ENCODE peak calls at places on chromosomes 13 and 19, in five cellular contexts. One of them, this sample, is unnamed.

GRCh38 chr19:18385675-18386542 is at the start of gene GDF15:
- DNase-seq in bronchial epithelial cell: peak; percentile 41
- DNase-seq in CD8-positive, alpha-beta T cell: no peak
- DNase-seq in NB4: peak; percentile 54
- DNase-seq in neural crest cell: peak; percentile 47
- DNase-seq in this sample: peak; percentile 37

GRCh38 chr19:10389863-10390262 is 9.5 kb upstream of the TYK2 start:
- DNase-seq in bronchial epithelial cell: no peak
- DNase-seq in CD8-positive, alpha-beta T cell: no peak
- DNase-seq in NB4: peak; percentile 76
- DNase-seq in neural crest cell: no peak
- DNase-seq in this sample: no peak

GRCh38 chr19:38004100-38004504 is 97.1 kb downstream of the SIPA1L3 start:
- DNase-seq in bronchial epithelial cell: no peak
- DNase-seq in CD8-positive, alpha-beta T cell: no peak
- DNase-seq in NB4: no peak
- DNase-seq in neural crest cell: no peak
- DNase-seq in this sample: no peak

GRCh38 chr13:82294226-82294625 is 1588.0 kb downstream of the SLITRK1 start:
- DNase-seq in bronchial epithelial cell: no peak
- DNase-seq in CD8-positive, alpha-beta T cell: no peak
- DNase-seq in NB4: no peak
- DNase-seq in neural crest cell: no peak
- DNase-seq in this sample: no peak

GRCh38 chr19:39407394-39407643 is 672 bp downstream of the ZFP36 start:
- DNase-seq in bronchial epithelial cell: no peak
- DNase-seq in CD8-positive, alpha-beta T cell: no peak
- DNase-seq in NB4: no peak
- DNase-seq in neural crest cell: no peak
- DNase-seq in this sample: no peak

GRCh38 chr19:14167594-14168138 is 31.3 kb upstream of the ASF1B start:
- DNase-seq in bronchial epithelial cell: no peak
- DNase-seq in CD8-positive, alpha-beta T cell: peak; percentile 29
- DNase-seq in NB4: peak; percentile 77
- DNase-seq in neural crest cell: no peak
- DNase-seq in this sample: no peak

GRCh38 chr19:10431254-10431942 is 11.1 kb downstream of the PDE4A start:
- DNase-seq in bronchial epithelial cell: no peak
- DNase-seq in CD8-positive, alpha-beta T cell: no peak
- DNase-seq in NB4: peak; percentile 80
- DNase-seq in neural crest cell: no peak
- DNase-seq in this sample: no peak

GRCh38 chr13:71814806-71815205 is 52.2 kb downstream of the DACH1 start:
- DNase-seq in bronchial epithelial cell: no peak
- DNase-seq in CD8-positive, alpha-beta T cell: no peak
- DNase-seq in NB4: no peak
- DNase-seq in neural crest cell: no peak
- DNase-seq in this sample: no peak

GRCh38 chr19:44810555-44811447 is 1.9 kb downstream of the BCAM start:
- DNase-seq in bronchial epithelial cell: peak; percentile 23
- DNase-seq in CD8-positive, alpha-beta T cell: no peak
- DNase-seq in NB4: no peak
- DNase-seq in neural crest cell: no peak
- DNase-seq in this sample: no peak

GRCh38 chr13:90105881-90106496 is 1241.5 kb upstream of the MIR17HG start:
- DNase-seq in bronchial epithelial cell: peak; percentile 4
- DNase-seq in CD8-positive, alpha-beta T cell: no peak
- DNase-seq in NB4: no peak
- DNase-seq in neural crest cell: no peak
- DNase-seq in this sample: no peak

GRCh38 chr13:23372264-23372905 is 61.1 kb downstream of the SACS start:
- DNase-seq in bronchial epithelial cell: no peak
- DNase-seq in CD8-positive, alpha-beta T cell: no peak
- DNase-seq in NB4: peak; percentile 33
- DNase-seq in neural crest cell: no peak
- DNase-seq in this sample: no peak

GRCh38 chr19:49566302-49566701 is 14.1 kb downstream of the NOSIP start:
- DNase-seq in bronchial epithelial cell: no peak
- DNase-seq in CD8-positive, alpha-beta T cell: no peak
- DNase-seq in NB4: no peak
- DNase-seq in neural crest cell: no peak
- DNase-seq in this sample: no peak

GRCh38 chr13:32212420-32212819 is 102.7 kb downstream of the ZAR1L start:
- DNase-seq in bronchial epithelial cell: no peak
- DNase-seq in CD8-positive, alpha-beta T cell: no peak
- DNase-seq in NB4: no peak
- DNase-seq in neural crest cell: no peak
- DNase-seq in this sample: no peak

GRCh38 chr19:54458648-54459281 is 4.8 kb downstream of the LENG9 start:
- DNase-seq in bronchial epithelial cell: no peak
- DNase-seq in CD8-positive, alpha-beta T cell: no peak
- DNase-seq in NB4: no peak
- DNase-seq in neural crest cell: no peak
- DNase-seq in this sample: no peak

GRCh38 chr19:39623946-39624345 is 21.6 kb downstream of the LGALS13 start:
- DNase-seq in bronchial epithelial cell: no peak
- DNase-seq in CD8-positive, alpha-beta T cell: no peak
- DNase-seq in NB4: no peak
- DNase-seq in neural crest cell: no peak
- DNase-seq in this sample: no peak

GRCh38 chr13:45468676-45469075 is 3.9 kb downstream of the COG3 start:
- DNase-seq in bronchial epithelial cell: peak; percentile 60
- DNase-seq in CD8-positive, alpha-beta T cell: no peak
- DNase-seq in NB4: no peak
- DNase-seq in neural crest cell: no peak
- DNase-seq in this sample: no peak

GRCh38 chr13:44719857-44720671 is 143.9 kb upstream of the TSC22D1 start:
- DNase-seq in bronchial epithelial cell: no peak
- DNase-seq in CD8-positive, alpha-beta T cell: no peak
- DNase-seq in NB4: no peak
- DNase-seq in neural crest cell: no peak
- DNase-seq in this sample: no peak

GRCh38 chr19:19385900-19386339 is 19.6 kb upstream of the GATAD2A start:
- DNase-seq in bronchial epithelial cell: no peak
- DNase-seq in CD8-positive, alpha-beta T cell: peak; percentile 37
- DNase-seq in NB4: peak; percentile 83
- DNase-seq in neural crest cell: no peak
- DNase-seq in this sample: peak; percentile 70

GRCh38 chr19:1956868-1957492 is 16.0 kb downstream of the CSNK1G2 start:
- DNase-seq in bronchial epithelial cell: no peak
- DNase-seq in CD8-positive, alpha-beta T cell: no peak
- DNase-seq in NB4: no peak
- DNase-seq in neural crest cell: no peak
- DNase-seq in this sample: no peak

GRCh38 chr13:93847162-93847561 is 620.6 kb downstream of the GPC6 start:
- DNase-seq in bronchial epithelial cell: peak; percentile 72
- DNase-seq in CD8-positive, alpha-beta T cell: no peak
- DNase-seq in NB4: peak; percentile 20
- DNase-seq in neural crest cell: no peak
- DNase-seq in this sample: no peak

GRCh38 chr13:29284726-29285125 is 310.8 kb downstream of the SLC7A1 start:
- DNase-seq in bronchial epithelial cell: no peak
- DNase-seq in CD8-positive, alpha-beta T cell: no peak
- DNase-seq in NB4: no peak
- DNase-seq in neural crest cell: no peak
- DNase-seq in this sample: no peak

GRCh38 chr19:18000981-18001836 is 6.8 kb upstream of the ARRDC2 start:
- DNase-seq in bronchial epithelial cell: peak; percentile 66
- DNase-seq in CD8-positive, alpha-beta T cell: peak; percentile 92
- DNase-seq in NB4: peak; percentile 93
- DNase-seq in neural crest cell: no peak
- DNase-seq in this sample: peak; percentile 56

GRCh38 chr19:33273881-33274662 is 28.3 kb downstream of the CEBPA start:
- DNase-seq in bronchial epithelial cell: peak; percentile 79
- DNase-seq in CD8-positive, alpha-beta T cell: no peak
- DNase-seq in NB4: peak; percentile 85
- DNase-seq in neural crest cell: no peak
- DNase-seq in this sample: peak; percentile 31

GRCh38 chr13:86825410-86825809 is 845.8 kb upstream of the SLITRK5 start:
- DNase-seq in bronchial epithelial cell: no peak
- DNase-seq in CD8-positive, alpha-beta T cell: no peak
- DNase-seq in NB4: no peak
- DNase-seq in neural crest cell: no peak
- DNase-seq in this sample: no peak

GRCh38 chr19:57934820-57935665 is at the start of gene ZNF418:
- DNase-seq in bronchial epithelial cell: peak; percentile 86
- DNase-seq in CD8-positive, alpha-beta T cell: peak; percentile 11
- DNase-seq in NB4: no peak
- DNase-seq in neural crest cell: peak; percentile 53
- DNase-seq in this sample: peak; percentile 65

DNA sequence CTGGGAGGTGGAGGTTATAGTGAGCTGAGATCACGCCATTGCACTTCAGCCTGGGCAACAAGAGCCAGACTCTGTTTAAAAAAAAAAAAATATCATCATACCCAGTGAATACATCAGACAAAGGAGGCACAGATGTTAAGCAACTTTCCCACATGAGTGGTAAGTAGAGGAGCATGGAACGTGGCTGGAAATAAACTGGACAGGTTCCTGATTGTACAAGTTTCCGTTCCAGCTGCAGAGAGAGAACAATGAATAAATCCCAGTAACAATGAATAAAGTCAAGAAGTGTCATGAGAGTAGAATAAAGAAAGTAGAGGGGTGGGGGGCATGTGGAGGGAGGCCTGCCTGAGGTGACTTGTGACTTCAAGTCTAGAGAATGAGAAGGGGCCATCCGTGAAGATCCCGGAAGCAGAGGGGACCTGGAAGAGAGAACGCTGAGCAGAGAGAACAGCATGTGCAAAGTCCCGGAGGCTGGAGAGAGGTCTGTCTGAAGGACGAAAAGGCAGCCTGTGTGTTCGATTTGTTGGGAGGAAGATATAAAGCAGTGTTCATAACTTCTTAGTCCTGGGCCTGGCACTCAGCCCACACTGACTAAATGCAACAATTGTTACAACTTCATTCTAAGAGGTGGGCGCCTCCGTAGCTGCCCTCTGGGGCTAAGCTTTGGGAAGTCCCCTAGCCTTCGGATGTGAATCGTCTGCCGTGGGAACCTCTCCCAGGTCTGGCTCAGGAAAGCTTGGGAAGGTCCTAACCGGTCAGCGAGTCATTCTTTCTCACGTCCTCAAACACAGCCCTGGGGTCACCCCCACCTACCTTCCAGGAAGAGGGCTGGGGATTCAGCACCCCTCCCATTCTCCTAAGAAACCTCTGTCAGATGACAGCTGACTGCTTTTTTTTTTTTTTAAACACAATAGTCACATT is 15.3 kb upstream of the ARHGEF18 start:
- DNase-seq in bronchial epithelial cell: peak; percentile 35
- DNase-seq in CD8-positive, alpha-beta T cell: no peak
- DNase-seq in NB4: no peak
- DNase-seq in neural crest cell: no peak
- DNase-seq in this sample: no peak
- TF ChIP-seq CTCF in bronchial epithelial cell: no peak
- TF ChIP-seq CTCF in CD8-positive, alpha-beta T cell: no peak
- TF ChIP-seq CTCF in NB4: no peak
- TF ChIP-seq CTCF in neural crest cell: no peak
- TF ChIP-seq CTCF in this sample: no peak

DNA sequence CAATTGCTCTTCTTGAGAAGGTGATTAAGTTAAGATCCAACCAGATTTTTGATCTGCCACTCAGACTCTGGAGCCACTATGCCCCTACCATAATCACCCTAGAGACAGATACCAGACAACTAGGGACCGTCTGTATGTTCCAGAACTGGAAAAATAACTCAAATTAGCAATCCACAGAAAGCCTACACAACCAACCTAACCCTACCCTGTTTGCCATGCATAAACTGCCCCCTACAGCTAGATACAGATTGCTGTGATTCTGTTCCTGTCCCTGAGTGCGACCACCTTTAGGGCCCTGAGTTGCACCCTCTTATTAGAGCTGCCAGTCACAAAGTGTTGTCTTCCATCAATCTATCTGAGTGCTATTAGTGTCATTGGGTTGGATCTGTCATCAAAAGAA is 929.8 kb upstream of the SLITRK1 start:
- DNase-seq in bronchial epithelial cell: no peak
- DNase-seq in CD8-positive, alpha-beta T cell: no peak
- DNase-seq in NB4: no peak
- DNase-seq in neural crest cell: no peak
- DNase-seq in this sample: no peak
- TF ChIP-seq CTCF in bronchial epithelial cell: no peak
- TF ChIP-seq CTCF in CD8-positive, alpha-beta T cell: no peak
- TF ChIP-seq CTCF in NB4: no peak
- TF ChIP-seq CTCF in neural crest cell: no peak
- TF ChIP-seq CTCF in this sample: no peak

DNA sequence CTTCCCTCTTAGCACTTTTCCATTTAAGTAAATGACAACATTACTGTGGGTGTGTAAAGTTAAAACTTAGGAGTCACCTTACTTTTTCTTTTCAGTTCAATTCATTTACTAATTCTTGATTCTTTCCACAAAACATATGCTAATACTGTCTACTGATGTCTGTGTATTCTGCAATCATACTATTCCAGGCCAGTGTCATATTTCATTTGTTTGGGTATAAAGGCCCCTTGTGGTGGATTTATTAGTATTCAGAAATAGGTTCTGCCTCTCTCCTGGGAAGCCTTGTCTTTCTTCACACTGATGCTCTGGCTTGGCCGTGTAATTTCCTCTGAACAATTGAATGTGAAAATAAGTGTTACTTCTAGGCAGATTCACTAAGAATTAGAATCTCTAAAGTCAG is 621.9 kb upstream of the SPRY2 start:
- DNase-seq in bronchial epithelial cell: no peak
- DNase-seq in CD8-positive, alpha-beta T cell: no peak
- DNase-seq in NB4: no peak
- DNase-seq in neural crest cell: no peak
- DNase-seq in this sample: no peak
- TF ChIP-seq CTCF in bronchial epithelial cell: no peak
- TF ChIP-seq CTCF in CD8-positive, alpha-beta T cell: no peak
- TF ChIP-seq CTCF in NB4: no peak
- TF ChIP-seq CTCF in neural crest cell: peak; percentile 18
- TF ChIP-seq CTCF in this sample: no peak

GRCh38 chr19:11673608-11674041 is 65.1 kb downstream of the ZNF823 start:
- DNase-seq in bronchial epithelial cell: peak; percentile 37
- DNase-seq in CD8-positive, alpha-beta T cell: no peak
- DNase-seq in NB4: peak; percentile 55
- DNase-seq in neural crest cell: peak; percentile 75
- DNase-seq in this sample: peak; percentile 47
- TF ChIP-seq CTCF in bronchial epithelial cell: peak; percentile 64
- TF ChIP-seq CTCF in CD8-positive, alpha-beta T cell: no peak
- TF ChIP-seq CTCF in NB4: peak; percentile 45
- TF ChIP-seq CTCF in neural crest cell: peak; percentile 79
- TF ChIP-seq CTCF in this sample: no peak

This sample was measured in endothelial cell.